ENCODE peak calls at places on chromosomes 7 and 10, in seven cellular contexts. One of them, this sample, is unnamed.

GRCh38 chr10:10925667-10926066 is 92.0 kb upstream of the CELF2 start:
- DNase-seq in A549: no peak
- DNase-seq in CD8-positive, alpha-beta T cell: no peak
- DNase-seq in GM20000: no peak
- DNase-seq in HCT116: no peak
- DNase-seq in neural progenitor cell: no peak
- DNase-seq in HFF-Myc: no peak
- DNase-seq in this sample: no peak

GRCh38 chr10:93106631-93107072 is 33.0 kb downstream of the CYP26A1 start:
- DNase-seq in A549: no peak
- DNase-seq in CD8-positive, alpha-beta T cell: no peak
- DNase-seq in GM20000: no peak
- DNase-seq in HCT116: no peak
- DNase-seq in neural progenitor cell: no peak
- DNase-seq in HFF-Myc: peak
- DNase-seq in this sample: peak

GRCh38 chr7:103989200-103989784 is at the start of gene RELN:
- DNase-seq in A549: no peak
- DNase-seq in CD8-positive, alpha-beta T cell: no peak
- DNase-seq in GM20000: peak
- DNase-seq in HCT116: no peak
- DNase-seq in neural progenitor cell: peak
- DNase-seq in HFF-Myc: no peak
- DNase-seq in this sample: no peak

GRCh38 chr7:116809636-116810266 is 52.6 kb upstream of the CAPZA2 start:
- DNase-seq in A549: no peak
- DNase-seq in CD8-positive, alpha-beta T cell: no peak
- DNase-seq in GM20000: peak
- DNase-seq in HCT116: peak
- DNase-seq in neural progenitor cell: peak
- DNase-seq in HFF-Myc: peak
- DNase-seq in this sample: peak

GRCh38 chr7:157391036-157391710 is 54.4 kb downstream of the DNAJB6 start:
- DNase-seq in A549: no peak
- DNase-seq in CD8-positive, alpha-beta T cell: no peak
- DNase-seq in GM20000: no peak
- DNase-seq in HCT116: no peak
- DNase-seq in neural progenitor cell: no peak
- DNase-seq in HFF-Myc: no peak
- DNase-seq in this sample: no peak

GRCh38 chr7:123366991-123367390 is 167.2 kb upstream of the SLC13A1 start:
- DNase-seq in A549: no peak
- DNase-seq in CD8-positive, alpha-beta T cell: no peak
- DNase-seq in GM20000: no peak
- DNase-seq in HCT116: no peak
- DNase-seq in neural progenitor cell: no peak
- DNase-seq in HFF-Myc: no peak
- DNase-seq in this sample: no peak

GRCh38 chr10:94524146-94524545 is 21.4 kb upstream of the HELLS start:
- DNase-seq in A549: no peak
- DNase-seq in CD8-positive, alpha-beta T cell: no peak
- DNase-seq in GM20000: no peak
- DNase-seq in HCT116: no peak
- DNase-seq in neural progenitor cell: no peak
- DNase-seq in HFF-Myc: no peak
- DNase-seq in this sample: peak

GRCh38 chr10:3124412-3125175 is 48.0 kb downstream of the PITRM1 start:
- DNase-seq in A549: no peak
- DNase-seq in CD8-positive, alpha-beta T cell: no peak
- DNase-seq in GM20000: no peak
- DNase-seq in HCT116: no peak
- DNase-seq in neural progenitor cell: no peak
- DNase-seq in HFF-Myc: no peak
- DNase-seq in this sample: no peak

GRCh38 chr7:70829221-70830059 is 302.5 kb upstream of the GALNT17 start:
- DNase-seq in A549: peak
- DNase-seq in CD8-positive, alpha-beta T cell: peak
- DNase-seq in GM20000: peak
- DNase-seq in HCT116: peak
- DNase-seq in neural progenitor cell: peak
- DNase-seq in HFF-Myc: peak
- DNase-seq in this sample: no peak

GRCh38 chr7:44633254-44634186 is 27.1 kb downstream of the OGDH start:
- DNase-seq in A549: no peak
- DNase-seq in CD8-positive, alpha-beta T cell: no peak
- DNase-seq in GM20000: peak
- DNase-seq in HCT116: no peak
- DNase-seq in neural progenitor cell: no peak
- DNase-seq in HFF-Myc: peak
- DNase-seq in this sample: peak

GRCh38 chr7:101240226-101241014 is 2.8 kb upstream of the CLDN15 start:
- DNase-seq in A549: no peak
- DNase-seq in CD8-positive, alpha-beta T cell: no peak
- DNase-seq in GM20000: no peak
- DNase-seq in HCT116: no peak
- DNase-seq in neural progenitor cell: no peak
- DNase-seq in HFF-Myc: no peak
- DNase-seq in this sample: no peak

GRCh38 chr10:131901181-131901829 is 497 bp downstream of the PPP2R2D start:
- DNase-seq in A549: peak
- DNase-seq in CD8-positive, alpha-beta T cell: peak
- DNase-seq in GM20000: peak
- DNase-seq in HCT116: no peak
- DNase-seq in neural progenitor cell: peak
- DNase-seq in HFF-Myc: no peak
- DNase-seq in this sample: no peak

GRCh38 chr7:28408105-28408973 is 4.0 kb upstream of the CREB5 start:
- DNase-seq in A549: no peak
- DNase-seq in CD8-positive, alpha-beta T cell: no peak
- DNase-seq in GM20000: peak
- DNase-seq in HCT116: no peak
- DNase-seq in neural progenitor cell: peak
- DNase-seq in HFF-Myc: no peak
- DNase-seq in this sample: no peak

GRCh38 chr7:1853619-1854520 is 183.8 kb downstream of the ELFN1 start:
- DNase-seq in A549: no peak
- DNase-seq in CD8-positive, alpha-beta T cell: no peak
- DNase-seq in GM20000: no peak
- DNase-seq in HCT116: no peak
- DNase-seq in neural progenitor cell: peak
- DNase-seq in HFF-Myc: no peak
- DNase-seq in this sample: no peak

GRCh38 chr10:110221721-110222261 is 14.4 kb downstream of the MXI1 start:
- DNase-seq in A549: peak
- DNase-seq in CD8-positive, alpha-beta T cell: peak
- DNase-seq in GM20000: peak
- DNase-seq in HCT116: peak
- DNase-seq in neural progenitor cell: peak
- DNase-seq in HFF-Myc: peak
- DNase-seq in this sample: peak
- TF ChIP-seq CTCF in A549: no peak
- TF ChIP-seq CTCF in CD8-positive, alpha-beta T cell: no peak
- TF ChIP-seq CTCF in GM20000: peak
- TF ChIP-seq CTCF in HCT116: no peak
- TF ChIP-seq CTCF in neural progenitor cell: peak
- TF ChIP-seq CTCF in HFF-Myc: peak
- TF ChIP-seq CTCF in this sample: peak

GRCh38 chr10:100637785-100638184 is 102.0 kb downstream of the HIF1AN start:
- DNase-seq in A549: peak
- DNase-seq in CD8-positive, alpha-beta T cell: no peak
- DNase-seq in GM20000: no peak
- DNase-seq in HCT116: peak
- DNase-seq in neural progenitor cell: peak
- DNase-seq in HFF-Myc: no peak
- DNase-seq in this sample: no peak
- TF ChIP-seq CTCF in A549: peak
- TF ChIP-seq CTCF in CD8-positive, alpha-beta T cell: no peak
- TF ChIP-seq CTCF in GM20000: no peak
- TF ChIP-seq CTCF in HCT116: peak
- TF ChIP-seq CTCF in neural progenitor cell: peak
- TF ChIP-seq CTCF in HFF-Myc: peak
- TF ChIP-seq CTCF in this sample: peak

GRCh38 chr10:35572583-35572982 is 32.6 kb upstream of the GJD4 start:
- DNase-seq in A549: no peak
- DNase-seq in CD8-positive, alpha-beta T cell: no peak
- DNase-seq in GM20000: no peak
- DNase-seq in HCT116: no peak
- DNase-seq in neural progenitor cell: no peak
- DNase-seq in HFF-Myc: no peak
- DNase-seq in this sample: no peak

GRCh38 chr10:35575640-35576039 is 29.5 kb upstream of the GJD4 start:
- DNase-seq in A549: no peak
- DNase-seq in CD8-positive, alpha-beta T cell: no peak
- DNase-seq in GM20000: no peak
- DNase-seq in HCT116: no peak
- DNase-seq in neural progenitor cell: no peak
- DNase-seq in HFF-Myc: no peak
- DNase-seq in this sample: no peak

GRCh38 chr10:35573786-35574185 is 31.4 kb upstream of the GJD4 start:
- DNase-seq in A549: no peak
- DNase-seq in CD8-positive, alpha-beta T cell: no peak
- DNase-seq in GM20000: no peak
- DNase-seq in HCT116: no peak
- DNase-seq in neural progenitor cell: no peak
- DNase-seq in HFF-Myc: no peak
- DNase-seq in this sample: no peak

GRCh38 chr10:35576730-35577129 is 28.4 kb upstream of the GJD4 start:
- DNase-seq in A549: no peak
- DNase-seq in CD8-positive, alpha-beta T cell: no peak
- DNase-seq in GM20000: no peak
- DNase-seq in HCT116: no peak
- DNase-seq in neural progenitor cell: no peak
- DNase-seq in HFF-Myc: no peak
- DNase-seq in this sample: no peak

DNA sequence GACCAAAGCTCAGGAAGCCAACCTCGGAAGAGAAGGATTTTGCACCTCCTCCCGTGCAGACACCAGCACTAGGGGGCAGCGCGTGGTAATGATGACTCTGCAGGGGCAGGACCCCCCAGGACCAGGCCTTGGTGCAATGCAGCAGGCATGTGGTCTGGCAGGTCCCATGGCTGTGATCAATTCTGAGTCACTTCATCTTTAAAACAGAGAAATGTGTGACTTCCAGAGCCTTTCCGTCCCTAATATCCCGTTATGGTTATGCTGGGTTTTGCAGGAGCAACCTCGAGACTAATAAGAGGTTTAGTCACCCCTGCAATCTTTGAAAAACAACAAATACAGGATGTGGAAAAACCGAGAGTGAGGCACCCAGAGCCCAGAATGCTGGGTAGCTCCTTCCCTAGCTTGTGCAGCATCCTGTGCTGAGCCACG is 30.2 kb upstream of the GJD4 start:
- DNase-seq in A549: no peak
- DNase-seq in CD8-positive, alpha-beta T cell: no peak
- DNase-seq in GM20000: no peak
- DNase-seq in HCT116: no peak
- DNase-seq in neural progenitor cell: no peak
- DNase-seq in HFF-Myc: peak
- DNase-seq in this sample: peak
- TF ChIP-seq CTCF in A549: no peak
- TF ChIP-seq CTCF in CD8-positive, alpha-beta T cell: no peak
- TF ChIP-seq CTCF in GM20000: no peak
- TF ChIP-seq CTCF in HCT116: no peak
- TF ChIP-seq CTCF in neural progenitor cell: peak
- TF ChIP-seq CTCF in HFF-Myc: peak
- TF ChIP-seq CTCF in this sample: peak

GRCh38 chr10:35223016-35223415 is 96.4 kb downstream of the CREM start:
- DNase-seq in A549: no peak
- DNase-seq in CD8-positive, alpha-beta T cell: no peak
- DNase-seq in GM20000: no peak
- DNase-seq in HCT116: no peak
- DNase-seq in neural progenitor cell: peak
- DNase-seq in HFF-Myc: no peak
- DNase-seq in this sample: no peak
- TF ChIP-seq CTCF in A549: no peak
- TF ChIP-seq CTCF in CD8-positive, alpha-beta T cell: no peak
- TF ChIP-seq CTCF in GM20000: no peak
- TF ChIP-seq CTCF in HCT116: no peak
- TF ChIP-seq CTCF in neural progenitor cell: peak
- TF ChIP-seq CTCF in HFF-Myc: peak
- TF ChIP-seq CTCF in this sample: no peak

GRCh38 chr10:82814635-82815034 is 939.6 kb downstream of the NRG3 start:
- DNase-seq in A549: no peak
- DNase-seq in CD8-positive, alpha-beta T cell: no peak
- DNase-seq in GM20000: no peak
- DNase-seq in HCT116: no peak
- DNase-seq in neural progenitor cell: no peak
- DNase-seq in HFF-Myc: no peak
- DNase-seq in this sample: no peak
- TF ChIP-seq CTCF in A549: no peak
- TF ChIP-seq CTCF in CD8-positive, alpha-beta T cell: no peak
- TF ChIP-seq CTCF in GM20000: no peak
- TF ChIP-seq CTCF in HCT116: no peak
- TF ChIP-seq CTCF in neural progenitor cell: no peak
- TF ChIP-seq CTCF in HFF-Myc: no peak
- TF ChIP-seq CTCF in this sample: no peak